ENCODE peak calls at places on chromosomes 2 and 18, in eight cellular contexts. T is GM23248, W is GM12878, J is fibroblast of lung, E is HCT116, H is GM23338, F is endothelial cell of umbilical vein, N is K562. V is an unnamed sample. For H4K20me1 and H3K79me2, the result is how much of the 10 kb centered on the place peaks cover.

GRCh38 chr18:48024891-48025660 is 94.6 kb upstream of the SMAD2 start:
- DNase-seq in J (no peak), H (no peak), W (no peak), F (no peak), T (no peak), N (no peak), E (no peak), V (no peak)

GRCh38 chr2:95274291-95275150 is at the start of gene PROM2:
- DNase-seq in W (no peak), J (no peak), T (no peak), E (peak), N (no peak), H (peak), F (no peak), V (no peak)

GRCh38 chr18:79531926-79532689 is 136.4 kb downstream of the NFATC1 start:
- DNase-seq in H (no peak), T (no peak), E (no peak), F (no peak), N (no peak), W (no peak), J (peak), V (no peak)

GRCh38 chr2:201701591-201701990 is 3.1 kb upstream of the MPP4 start:
- DNase-seq in T (no peak), N (no peak), W (no peak), J (no peak), H (no peak), E (no peak), F (no peak), V (no peak)

GRCh38 chr18:34600118-34600517 is 110.0 kb upstream of the DTNA start:
- DNase-seq in W (no peak), F (peak), N (no peak), J (peak), H (no peak), E (no peak), T (peak), V (no peak)

GRCh38 chr2:20704886-20705285 is 37.9 kb downstream of the GDF7 start:
- DNase-seq in W (no peak), E (no peak), T (no peak), J (no peak), F (no peak), H (no peak), N (no peak), V (no peak)

GRCh38 chr2:36478332-36478738 is 119.6 kb downstream of the FEZ2 start:
- DNase-seq in H (no peak), E (peak), N (no peak), T (peak), W (no peak), J (peak), F (peak), V (no peak)

GRCh38 chr2:112793449-112793978 is 9.2 kb upstream of the IL1A start:
- DNase-seq in J (peak), W (no peak), H (no peak), F (peak), T (peak), E (no peak), N (no peak), V (no peak)

GRCh38 chr18:9516437-9517064 is 41.2 kb downstream of the RALBP1 start:
- DNase-seq in J (peak), F (peak), H (peak), W (peak), E (peak), T (peak), N (peak), V (peak)

GRCh38 chr18:2192562-2192961 is 378.7 kb downstream of the METTL4 start:
- DNase-seq in N (no peak), E (no peak), W (no peak), H (no peak), J (no peak), T (no peak), F (no peak), V (no peak)

GRCh38 chr2:1954061-1954460 is 209.7 kb upstream of the PXDN start:
- DNase-seq in H (no peak), W (no peak), E (no peak), J (no peak), T (no peak), N (no peak), F (no peak), V (no peak)

DNA sequence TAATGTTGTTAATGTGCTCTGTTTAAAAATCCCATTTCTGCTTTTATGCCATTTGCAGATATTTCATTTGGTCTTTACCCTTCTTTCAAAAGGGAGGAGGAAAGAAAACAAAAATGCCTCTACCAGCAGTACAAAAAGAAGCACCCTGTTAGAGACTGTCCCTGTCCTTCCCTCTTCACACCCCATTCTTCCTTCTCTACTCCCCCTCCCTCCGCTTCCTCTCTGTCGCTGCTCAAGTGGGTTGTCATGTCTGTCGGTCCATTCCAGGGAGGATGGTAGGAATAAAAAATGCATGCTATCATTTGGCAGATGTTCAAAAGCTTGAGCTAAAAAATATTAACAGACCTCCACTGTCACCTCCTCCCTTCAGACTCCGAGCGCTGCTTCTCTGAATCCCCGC is 482.0 kb downstream of the BCL11A start:
- DNase-seq in T (no peak), J (no peak), F (no peak), W (no peak), H (no peak), E (no peak), N (no peak), V (no peak)
- H4K20me1 ChIP-seq in T (under half), J (under half), F (under half), W (under half), H (under half), E (under half), N (under half), V (under half)

GRCh38 chr2:61420986-61421546 is 49.8 kb downstream of the USP34 start:
- DNase-seq in N (no peak), J (no peak), H (no peak), W (no peak), F (no peak), T (no peak), E (no peak), V (peak)

GRCh38 chr2:61419570-61419969 is 51.3 kb downstream of the USP34 start:
- DNase-seq in W (no peak), E (no peak), H (no peak), N (no peak), F (no peak), J (peak), T (peak), V (no peak)

GRCh38 chr2:61415265-61415664 is 55.6 kb downstream of the USP34 start:
- DNase-seq in H (no peak), N (no peak), J (no peak), T (no peak), E (no peak), F (no peak), W (no peak), V (no peak)

GRCh38 chr2:61419129-61419528 is 51.8 kb downstream of the USP34 start:
- DNase-seq in E (no peak), J (no peak), T (no peak), F (no peak), W (no peak), N (no peak), H (no peak), V (peak)

DNA sequence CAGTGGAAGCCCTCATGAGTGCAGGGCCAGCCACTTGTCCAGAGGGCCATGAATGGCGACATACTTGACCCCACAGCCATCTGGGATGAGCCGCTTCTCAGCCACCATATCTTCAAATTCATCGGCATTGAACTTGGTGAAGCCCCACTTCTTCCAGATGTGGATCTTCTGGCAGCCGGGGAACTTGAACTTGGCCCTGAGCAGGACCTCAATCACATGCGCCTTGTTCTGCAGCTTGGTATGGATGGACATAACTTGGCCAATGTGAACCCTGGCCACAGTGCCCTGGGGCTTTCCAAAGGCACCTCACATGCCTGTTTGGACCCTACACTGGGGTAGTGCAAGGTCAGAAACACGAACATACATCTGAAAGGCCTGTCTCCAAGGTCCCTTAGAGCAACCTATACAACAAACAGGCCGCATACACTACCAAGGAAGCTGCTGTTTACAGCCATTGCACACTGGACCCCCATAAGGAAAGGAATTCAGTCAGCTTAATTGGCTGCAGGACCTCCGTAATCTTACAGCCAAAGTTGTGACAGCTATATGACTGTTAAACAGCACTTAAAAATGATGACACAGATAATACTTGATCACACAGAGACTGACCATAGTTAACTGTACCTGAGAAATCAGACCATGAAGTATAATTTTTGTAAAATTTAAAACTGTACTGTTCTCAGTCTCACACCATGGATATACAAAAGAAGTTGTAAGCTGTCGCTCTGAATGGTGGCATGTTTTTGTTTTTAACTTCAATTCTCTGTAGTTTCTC is 53.8 kb downstream of the USP34 start:
- DNase-seq in T (no peak), W (no peak), N (no peak), E (no peak), F (no peak), H (no peak), J (no peak), V (no peak)
- H3K79me2 ChIP-seq in T (half or more), W (under half), N (half or more), E (half or more), F (half or more), H (half or more), J (under half), V (half or more)

GRCh38 chr2:169002151-169002738 is 28.9 kb downstream of the ABCB11 start:
- DNase-seq in H (no peak), E (no peak), F (peak), W (no peak), N (no peak), J (no peak), T (no peak), V (no peak)

GRCh38 chr2:169006665-169007064 is 24.5 kb downstream of the ABCB11 start:
- DNase-seq in W (no peak), F (no peak), J (no peak), H (no peak), N (no peak), E (no peak), T (no peak), V (no peak)

GRCh38 chr2:169007941-169008340 is 23.2 kb downstream of the ABCB11 start:
- DNase-seq in N (no peak), F (peak), E (no peak), T (no peak), W (no peak), H (peak), J (no peak), V (no peak)

GRCh38 chr2:169005994-169006393 is 25.1 kb downstream of the ABCB11 start:
- DNase-seq in F (no peak), J (no peak), H (no peak), N (no peak), T (no peak), W (no peak), E (no peak), V (no peak)

DNA sequence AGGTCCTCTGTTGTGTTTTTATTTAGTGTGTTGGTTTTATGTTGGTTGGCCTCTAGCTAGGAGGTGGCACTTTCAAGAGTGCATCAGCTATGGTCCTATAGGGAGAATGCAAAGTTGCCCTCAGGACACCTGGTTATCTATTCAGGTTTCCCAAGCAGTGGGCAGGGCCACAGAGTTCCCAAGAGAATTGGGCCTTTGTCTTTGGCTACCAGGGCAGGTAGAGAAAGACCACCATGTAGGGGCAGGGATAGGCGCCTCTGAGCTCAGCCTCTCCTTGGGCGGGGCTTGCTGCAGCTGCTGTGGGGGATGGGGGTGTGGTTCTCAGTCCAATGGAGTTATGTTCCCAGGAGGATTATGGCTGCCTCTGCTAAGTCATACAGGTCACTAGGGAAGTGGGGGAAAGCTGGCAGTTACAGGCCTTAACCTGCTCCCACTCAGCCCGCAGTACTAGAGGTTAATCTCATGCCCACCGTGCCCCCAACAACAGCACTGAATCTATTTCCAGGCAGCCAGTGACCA is 26.0 kb downstream of the ABCB11 start:
- DNase-seq in N (no peak), E (no peak), T (no peak), J (no peak), W (no peak), F (no peak), H (peak), V (no peak)
- H3K4me3 ChIP-seq in N (no peak), E (no peak), T (no peak), J (no peak), W (no peak), F (no peak), H (no peak), V (no peak)

GRCh38 chr2:199329024-199329423 is 128.7 kb downstream of the SATB2 start:
- DNase-seq in J (no peak), E (no peak), H (no peak), F (no peak), W (no peak), N (no peak), T (no peak), V (no peak)

GRCh38 chr2:199329466-199329865 is 128.3 kb downstream of the SATB2 start:
- DNase-seq in W (no peak), F (no peak), N (no peak), H (no peak), E (no peak), J (peak), T (no peak), V (no peak)

DNA sequence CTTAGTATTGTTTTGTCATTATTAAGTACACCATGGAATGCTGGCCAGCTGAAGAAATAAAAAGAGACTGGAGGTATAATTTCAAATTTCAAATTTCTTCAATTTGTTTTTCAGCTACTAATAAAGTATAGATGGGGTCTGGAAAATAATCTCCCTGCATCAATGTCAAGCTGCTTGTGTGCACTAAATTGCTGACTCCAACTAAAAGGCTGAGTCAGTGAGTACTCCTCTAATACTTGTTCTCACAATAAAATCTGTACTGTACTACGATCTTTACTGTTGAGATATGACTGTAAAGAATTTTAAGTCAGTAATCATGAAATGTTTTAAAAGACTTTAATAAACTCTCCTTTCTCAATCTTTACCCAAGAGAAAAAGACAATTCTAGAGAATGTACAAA is 131.9 kb downstream of the SATB2 start:
- DNase-seq in F (no peak), E (no peak), H (no peak), T (no peak), J (no peak), N (no peak), W (no peak), V (no peak)
- H4K20me1 ChIP-seq in F (under half), E (under half), H (under half), T (under half), J (under half), N (under half), W (under half), V (under half)

DNA sequence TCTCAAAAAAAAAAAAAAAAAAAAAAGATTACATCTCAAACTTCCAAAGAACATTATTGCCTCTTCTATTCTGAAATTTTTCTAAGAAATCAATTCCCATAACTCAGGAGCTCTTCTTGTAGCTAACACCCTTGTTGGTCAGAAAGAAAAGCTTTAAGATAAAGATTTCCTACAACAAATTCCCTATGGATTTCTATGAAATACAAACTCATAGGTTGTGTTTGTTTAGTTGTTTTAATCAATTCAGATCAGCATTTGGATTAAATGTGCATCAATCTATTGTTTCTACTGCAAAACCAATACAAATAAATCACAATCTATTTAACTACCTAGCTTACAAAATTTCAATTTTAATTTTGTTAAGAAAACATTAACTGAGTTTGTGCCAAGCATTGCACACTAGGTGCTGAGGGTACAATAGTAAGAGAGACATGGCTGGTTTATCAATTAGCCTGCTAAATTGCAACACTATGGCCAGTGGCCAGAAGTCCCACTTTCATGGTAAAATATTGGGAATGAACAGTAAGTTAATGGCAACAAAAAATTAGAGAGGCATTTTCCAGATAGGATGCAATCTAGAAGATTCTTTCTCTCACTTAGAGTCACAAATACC is 80.2 kb upstream of the MYCN start:
- DNase-seq in W (no peak), J (no peak), T (no peak), F (no peak), N (no peak), E (no peak), H (no peak), V (no peak)
- H3K79me2 ChIP-seq in W (under half), J (under half), T (under half), F (under half), N (under half), E (under half), H (under half), V (under half)

GRCh38 chr2:203707530-203707929 is 1.1 kb downstream of the CD28 start:
- DNase-seq in T (no peak), H (no peak), E (no peak), J (no peak), W (no peak), F (no peak), N (no peak), V (no peak)

GRCh38 chr2:203708846-203709815 is 2.7 kb downstream of the CD28 start:
- DNase-seq in J (no peak), W (no peak), H (no peak), E (no peak), F (no peak), N (no peak), T (no peak), V (no peak)

GRCh38 chr2:203710211-203710610 is 3.8 kb downstream of the CD28 start:
- DNase-seq in E (no peak), J (no peak), H (no peak), N (no peak), W (no peak), T (no peak), F (peak), V (no peak)

GRCh38 chr2:203705184-203705583 is 1.3 kb upstream of the CD28 start:
- DNase-seq in F (no peak), E (no peak), W (no peak), N (no peak), T (no peak), H (no peak), J (no peak), V (peak)

DNA sequence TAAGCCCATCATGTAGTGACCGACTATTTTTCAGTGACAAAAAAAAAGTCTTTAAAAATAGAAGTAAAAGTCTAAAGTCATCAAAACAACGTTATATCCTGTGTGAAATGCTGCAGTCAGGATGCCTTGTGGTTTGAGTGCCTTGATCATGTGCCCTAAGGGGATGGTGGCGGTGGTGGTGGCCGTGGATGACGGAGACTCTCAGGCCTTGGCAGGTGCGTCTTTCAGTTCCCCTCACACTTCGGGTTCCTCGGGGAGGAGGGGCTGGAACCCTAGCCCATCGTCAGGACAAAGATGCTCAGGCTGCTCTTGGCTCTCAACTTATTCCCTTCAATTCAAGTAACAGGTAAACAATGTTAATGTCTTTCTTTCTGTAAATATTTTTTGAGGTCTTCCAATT is at the start of gene CD28:
- DNase-seq in N (no peak), J (no peak), H (no peak), T (no peak), E (no peak), F (no peak), W (peak), V (peak)
- H3K4me3 ChIP-seq in N (no peak), J (no peak), H (no peak), T (no peak), E (no peak), F (no peak), W (no peak), V (peak)

GRCh38 chr2:37667704-37668103 is 3.7 kb downstream of the CDC42EP3 start:
- DNase-seq in J (no peak), T (no peak), F (no peak), W (no peak), E (no peak), N (no peak), H (no peak), V (no peak)
- H4K20me1 ChIP-seq in J (under half), T (under half), F (under half), W (under half), E (under half), N (under half), H (half or more), V (under half)